ENCODE peak calls at places on chromosomes 7 and 10, in four cellular contexts. P, A, C and G are unnamed samples.

GRCh38 chr7:128264477-128264876 is 23.4 kb downstream of the LEP start:
- DNase-seq in P (no peak), A (no peak), C (peak), G (no peak)

GRCh38 chr7:39453743-39454355 is 112.4 kb upstream of the YAE1 start:
- DNase-seq in P (peak), A (peak), C (peak), G (peak)

GRCh38 chr7:132575987-132576722 is at the start of gene PLXNA4:
- DNase-seq in P (peak), A (peak), C (no peak), G (no peak)

GRCh38 chr7:85030893-85031292 is 156.0 kb downstream of the SEMA3D start:
- DNase-seq in P (peak), A (no peak), C (no peak), G (no peak)

GRCh38 chr10:89707372-89707771 is 6.0 kb downstream of the KIF20B start:
- DNase-seq in P (no peak), A (no peak), C (no peak), G (no peak)

GRCh38 chr7:132516042-132516840 is 60.0 kb downstream of the PLXNA4 start:
- DNase-seq in P (no peak), A (no peak), C (no peak), G (no peak)

GRCh38 chr10:11018426-11018818 is 750 bp downstream of the CELF2 start:
- DNase-seq in P (no peak), A (peak), C (no peak), G (no peak)

GRCh38 chr7:76338298-76339084 is 20.3 kb downstream of the YWHAG start:
- DNase-seq in P (peak), A (no peak), C (no peak), G (no peak)

GRCh38 chr10:6204341-6205191 is 1.8 kb downstream of the PFKFB3 start:
- DNase-seq in P (peak), A (no peak), C (peak), G (no peak)

GRCh38 chr10:68153473-68154210 is 44.4 kb downstream of the MYPN start:
- DNase-seq in P (peak), A (no peak), C (peak), G (peak)

GRCh38 chr7:26958834-26959233 is 94.4 kb upstream of the SKAP2 start:
- DNase-seq in P (peak), A (no peak), C (no peak), G (no peak)

GRCh38 chr7:17362439-17363095 is 64.1 kb downstream of the AHR start:
- DNase-seq in P (no peak), A (no peak), C (no peak), G (no peak)

GRCh38 chr10:123149568-123150228 is 1.8 kb downstream of the HMX2 start:
- DNase-seq in P (peak), A (peak), C (no peak), G (peak)

GRCh38 chr7:84025332-84025927 is 169.2 kb downstream of the SEMA3A start:
- DNase-seq in P (peak), A (peak), C (peak), G (no peak)

GRCh38 chr10:117967149-117967548 is 79.6 kb downstream of the RAB11FIP2 start:
- DNase-seq in P (no peak), A (no peak), C (no peak), G (no peak)

GRCh38 chr7:152423991-152424347 is 11.8 kb downstream of the KMT2C start:
- DNase-seq in P (no peak), A (no peak), C (no peak), G (no peak)

GRCh38 chr7:24279512-24279911 is 4.5 kb upstream of the NPY start:
- DNase-seq in P (no peak), A (no peak), C (no peak), G (no peak)

GRCh38 chr7:24283900-24284698 is at the start of gene NPY:
- DNase-seq in P (no peak), A (peak), C (no peak), G (no peak)

GRCh38 chr7:24283559-24283899 is 461 bp upstream of the NPY start:
- DNase-seq in P (no peak), A (no peak), C (no peak), G (no peak)

GRCh38 chr7:24290004-24290641 is 6.1 kb downstream of the NPY start:
- DNase-seq in P (peak), A (peak), C (peak), G (no peak)

DNA sequence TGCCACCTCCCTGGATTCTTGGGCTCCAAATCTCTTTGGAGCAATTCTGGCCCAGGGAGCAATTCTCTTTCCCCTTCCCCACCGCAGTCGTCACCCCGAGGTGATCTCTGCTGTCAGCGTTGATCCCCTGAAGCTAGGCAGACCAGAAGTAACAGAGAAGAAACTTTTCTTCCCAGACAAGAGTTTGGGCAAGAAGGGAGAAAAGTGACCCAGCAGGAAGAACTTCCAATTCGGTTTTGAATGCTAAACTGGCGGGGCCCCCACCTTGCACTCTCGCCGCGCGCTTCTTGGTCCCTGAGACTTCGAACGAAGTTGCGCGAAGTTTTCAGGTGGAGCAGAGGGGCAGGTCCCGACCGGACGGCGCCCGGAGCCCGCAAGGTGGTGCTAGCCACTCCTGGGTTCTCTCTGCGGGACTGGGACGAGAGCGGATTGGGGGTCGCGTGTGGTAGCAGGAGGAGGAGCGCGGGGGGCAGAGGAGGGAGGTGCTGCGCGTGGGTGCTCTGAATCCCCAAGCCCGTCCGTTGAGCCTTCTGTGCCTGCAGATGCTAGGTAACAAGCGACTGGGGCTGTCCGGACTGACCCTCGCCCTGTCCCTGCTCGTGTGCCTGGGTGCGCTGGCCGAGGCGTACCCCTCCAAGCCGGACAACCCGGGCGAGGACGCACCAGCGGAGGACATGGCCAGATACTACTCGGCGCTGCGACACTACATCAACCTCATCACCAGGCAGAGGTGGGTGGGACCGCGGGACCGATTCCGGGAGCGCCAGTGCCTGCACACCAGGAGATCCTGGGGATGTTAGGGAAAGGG is 913 bp downstream of the NPY start:
- DNase-seq in P (no peak), A (peak), C (no peak), G (peak)
- TF ChIP-seq CTCF in P (no peak), A (no peak), C (no peak), G (peak)

DNA sequence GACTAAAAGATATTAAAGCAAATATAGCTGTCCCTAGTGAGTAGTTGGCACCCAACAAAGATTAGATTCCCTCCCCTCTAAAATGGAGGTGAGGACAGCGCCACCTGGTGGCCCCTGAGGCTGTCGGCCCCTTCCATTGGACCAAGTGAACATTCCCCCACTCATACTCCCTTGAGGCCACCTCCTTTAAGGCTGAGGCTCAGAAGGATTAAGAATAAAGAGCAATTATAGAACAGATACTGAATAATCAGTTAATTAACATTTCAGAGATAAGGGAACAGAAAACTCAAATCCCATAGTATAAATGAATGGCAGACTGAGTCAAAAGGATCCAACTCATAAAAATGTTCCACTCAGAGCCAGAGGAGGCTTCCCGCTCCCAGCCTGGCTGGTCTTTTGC is 130.4 kb upstream of the GHITM start:
- DNase-seq in P (peak), A (peak), C (no peak), G (no peak)
- TF ChIP-seq CTCF in P (peak), A (peak), C (peak), G (peak)

GRCh38 chr10:100969175-100970075 is at the start of gene SEMA4G:
- DNase-seq in P (peak), A (peak), C (peak), G (peak)
- TF ChIP-seq CTCF in P (peak), A (peak), C (peak), G (peak)

DNA sequence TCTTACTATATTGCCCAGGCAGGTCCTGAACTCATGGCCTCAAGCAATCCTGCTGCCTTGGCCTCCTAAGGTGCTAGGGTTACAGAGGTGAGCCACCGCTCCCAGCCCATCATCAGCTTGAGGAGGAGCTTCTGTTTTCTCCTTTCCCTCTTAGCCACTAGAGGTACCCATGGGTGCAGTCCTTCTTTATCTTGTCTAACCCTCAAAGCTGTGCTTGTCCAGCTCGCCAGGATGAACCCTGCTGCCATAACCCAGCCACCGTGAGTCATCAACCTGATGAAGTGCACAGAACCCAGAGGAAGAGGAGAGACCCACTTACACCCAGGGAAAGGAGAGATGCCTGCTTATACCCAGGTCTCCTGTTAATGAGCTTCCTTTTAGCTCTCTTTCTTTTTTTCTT is 133.4 kb downstream of the CUL2 start:
- DNase-seq in P (no peak), A (no peak), C (no peak), G (no peak)
- TF ChIP-seq CTCF in P (no peak), A (no peak), C (no peak), G (no peak)

DNA sequence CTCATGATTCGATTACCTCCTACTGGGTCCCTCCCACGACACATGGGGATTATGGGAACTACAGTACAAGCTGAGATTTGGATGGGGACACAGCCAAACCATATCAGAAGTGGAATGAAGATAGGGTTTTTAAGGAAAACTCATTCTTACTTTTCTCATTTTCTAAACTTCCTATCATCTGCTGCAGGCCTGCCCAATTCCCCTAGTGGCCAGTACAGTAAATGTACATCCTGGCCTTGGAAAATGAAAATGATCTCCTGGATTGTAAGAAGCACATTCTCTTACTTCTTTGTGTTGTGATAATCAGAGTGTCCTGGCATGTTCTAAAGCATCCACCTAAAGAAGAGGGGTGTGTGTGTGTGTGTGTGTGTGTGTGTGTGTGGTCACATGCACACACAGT is 421.7 kb downstream of the LRMDA start:
- DNase-seq in P (peak), A (no peak), C (no peak), G (no peak)
- TF ChIP-seq CTCF in P (peak), A (peak), C (peak), G (peak)

GRCh38 chr7:102973096-102973802 is 60.4 kb downstream of the LRRC17 start:
- DNase-seq in P (no peak), A (no peak), C (no peak), G (no peak)

GRCh38 chr7:102978280-102978679 is 65.5 kb downstream of the LRRC17 start:
- DNase-seq in P (peak), A (no peak), C (peak), G (no peak)

GRCh38 chr7:102975854-102976253 is 63.1 kb downstream of the LRRC17 start:
- DNase-seq in P (no peak), A (no peak), C (no peak), G (no peak)

GRCh38 chr7:102976493-102976892 is 63.7 kb downstream of the LRRC17 start:
- DNase-seq in P (no peak), A (no peak), C (no peak), G (no peak)

DNA sequence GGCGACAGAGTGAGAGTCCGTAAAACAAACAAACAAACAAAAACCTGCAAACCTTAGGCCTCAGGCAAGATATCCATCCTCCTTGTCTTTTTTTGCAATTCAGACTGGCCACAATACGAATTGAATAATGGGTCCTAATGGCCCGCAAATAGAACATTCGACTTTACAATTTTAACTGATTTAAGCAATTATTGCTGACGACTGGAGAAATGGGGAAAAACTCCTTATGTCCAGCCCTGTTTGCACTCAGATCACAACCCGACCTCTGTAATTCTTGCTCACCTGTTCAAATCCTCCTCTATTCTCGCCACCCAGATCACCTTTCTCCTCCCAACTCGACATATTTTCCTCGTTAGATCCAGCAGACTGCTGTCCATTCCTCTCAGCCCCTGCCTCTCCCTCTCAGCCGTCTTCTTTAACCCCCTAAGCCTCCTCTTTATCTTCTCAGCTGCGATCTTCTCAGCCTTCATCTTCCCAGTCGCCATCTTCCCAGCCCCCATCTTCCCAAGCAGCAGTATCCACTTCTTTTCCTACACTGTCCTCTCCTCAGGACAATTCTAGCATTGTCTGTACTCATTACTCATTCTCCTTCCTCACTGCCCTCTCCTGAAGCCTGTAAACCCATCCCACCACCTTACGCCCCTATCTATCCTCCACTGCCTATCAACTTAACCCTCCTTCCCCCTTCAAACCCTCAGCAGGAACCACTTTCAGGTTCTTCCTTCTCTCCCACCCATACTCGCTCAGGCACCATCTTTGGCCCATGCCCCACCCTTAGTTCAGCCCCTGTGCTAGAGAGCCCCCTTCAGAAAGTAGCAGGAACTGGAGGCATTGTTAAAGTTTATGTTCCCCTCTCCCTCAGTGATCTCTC is 61.8 kb downstream of the LRRC17 start:
- DNase-seq in P (no peak), A (no peak), C (no peak), G (no peak)
- TF ChIP-seq CTCF in P (no peak), A (no peak), C (no peak), G (no peak)

GRCh38 chr10:77974396-77975074 is 48.0 kb upstream of the DLG5 start:
- DNase-seq in P (peak), A (peak), C (peak), G (no peak)
- TF ChIP-seq CTCF in P (peak), A (peak), C (peak), G (peak)

GRCh38 chr7:68058014-68058413 is 1061.4 kb downstream of the TYW1 start:
- DNase-seq in P (no peak), A (no peak), C (no peak), G (no peak)

GRCh38 chr7:68063171-68063570 is 1066.5 kb downstream of the TYW1 start:
- DNase-seq in P (no peak), A (peak), C (no peak), G (no peak)
- TF ChIP-seq CTCF in P (no peak), A (peak), C (peak), G (peak)

DNA sequence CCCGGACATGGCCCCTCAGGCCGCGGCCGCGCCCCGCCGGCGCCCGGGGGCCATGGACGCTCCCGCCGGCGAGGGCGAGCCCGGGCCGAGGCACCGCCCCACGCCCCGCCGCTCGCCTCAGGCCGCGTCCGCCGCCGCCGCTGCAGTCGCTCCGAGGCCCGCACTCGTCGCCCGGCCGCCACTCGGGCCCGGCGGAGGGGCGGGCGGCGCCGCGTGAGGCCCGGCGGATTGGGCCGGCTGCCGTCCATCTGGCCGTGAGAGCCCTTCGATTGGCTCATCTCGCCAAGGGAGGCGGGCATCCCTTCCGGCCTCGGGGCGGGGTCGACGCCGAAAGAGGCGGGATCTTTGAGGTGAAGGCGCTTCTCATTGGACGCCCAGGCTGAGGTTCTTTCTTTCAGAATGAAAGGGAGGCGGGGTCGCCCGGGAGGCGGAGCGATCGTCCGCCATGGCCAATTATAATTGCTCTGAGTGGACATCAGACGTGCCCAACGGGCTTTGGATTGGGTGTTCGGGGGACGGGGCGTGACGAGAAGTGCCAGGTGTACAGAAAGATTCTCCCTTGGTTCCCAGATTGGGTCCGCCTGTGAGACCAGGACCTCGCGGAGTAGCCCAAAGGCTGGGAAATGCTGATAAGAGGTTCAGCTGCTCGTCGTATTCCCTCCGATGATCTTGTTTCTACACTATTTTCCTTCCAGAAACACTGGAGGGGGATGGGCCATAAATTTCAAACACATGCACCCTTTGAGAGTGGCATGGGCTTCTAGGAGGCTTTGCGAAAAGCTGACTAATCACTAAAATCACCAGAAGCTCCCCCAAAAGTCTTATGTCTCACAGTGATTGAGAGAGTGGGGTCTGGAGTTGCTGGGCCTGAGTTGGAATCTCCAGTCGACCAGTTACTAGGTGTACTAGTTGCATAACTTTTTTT is at the start of gene GNA12:
- DNase-seq in P (peak), A (peak), C (peak), G (peak)
- TF ChIP-seq CTCF in P (no peak), A (no peak), C (no peak), G (no peak)

GRCh38 chr10:15856328-15857000 is 3.8 kb downstream of the MINDY3 start:
- DNase-seq in P (peak), A (no peak), C (no peak), G (no peak)
- TF ChIP-seq CTCF in P (no peak), A (no peak), C (no peak), G (no peak)